ENCODE peak calls at places on chromosomes 11 and 22, in four cellular contexts. One of them, this sample, is unnamed.

GRCh38 chr22:20242393-20243175 is 25.5 kb downstream of the RTN4R start:
- DNase-seq in choroid plexus epithelial cell: no peak
- DNase-seq in left ventricle myocardium inferior: no peak
- DNase-seq in astrocyte of the spinal cord: no peak
- DNase-seq in this sample: no peak

GRCh38 chr22:44983878-44984482 is 25.8 kb downstream of the PHF21B start:
- DNase-seq in choroid plexus epithelial cell: no peak
- DNase-seq in left ventricle myocardium inferior: no peak
- DNase-seq in astrocyte of the spinal cord: no peak
- DNase-seq in this sample: no peak

GRCh38 chr22:22752199-22752555 is 107.8 kb downstream of the GGTLC2 start:
- DNase-seq in choroid plexus epithelial cell: no peak
- DNase-seq in left ventricle myocardium inferior: no peak
- DNase-seq in astrocyte of the spinal cord: no peak
- DNase-seq in this sample: no peak

GRCh38 chr22:31911565-31912401 is 32.6 kb upstream of the YWHAH start:
- DNase-seq in choroid plexus epithelial cell: no peak
- DNase-seq in left ventricle myocardium inferior: no peak
- DNase-seq in astrocyte of the spinal cord: no peak
- DNase-seq in this sample: no peak

GRCh38 chr11:128390246-128390645 is 197.1 kb downstream of the ETS1 start:
- DNase-seq in choroid plexus epithelial cell: peak
- DNase-seq in left ventricle myocardium inferior: no peak
- DNase-seq in astrocyte of the spinal cord: no peak
- DNase-seq in this sample: no peak

GRCh38 chr22:21876486-21877176 is 9.2 kb upstream of the MAPK1 start:
- DNase-seq in choroid plexus epithelial cell: peak
- DNase-seq in left ventricle myocardium inferior: no peak
- DNase-seq in astrocyte of the spinal cord: no peak
- DNase-seq in this sample: no peak

GRCh38 chr11:134730096-134730495 is 318.1 kb upstream of the B3GAT1 start:
- DNase-seq in choroid plexus epithelial cell: no peak
- DNase-seq in left ventricle myocardium inferior: no peak
- DNase-seq in astrocyte of the spinal cord: no peak
- DNase-seq in this sample: no peak

GRCh38 chr11:43802509-43802908 is 78.1 kb upstream of the ALKBH3 start:
- DNase-seq in choroid plexus epithelial cell: peak
- DNase-seq in left ventricle myocardium inferior: no peak
- DNase-seq in astrocyte of the spinal cord: no peak
- DNase-seq in this sample: no peak

GRCh38 chr11:117371453-117371852 is 43.8 kb downstream of the CEP164 start:
- DNase-seq in choroid plexus epithelial cell: no peak
- DNase-seq in left ventricle myocardium inferior: no peak
- DNase-seq in astrocyte of the spinal cord: no peak
- DNase-seq in this sample: no peak

GRCh38 chr22:20402960-20403778 is 9.2 kb downstream of the ZNF74 start:
- DNase-seq in choroid plexus epithelial cell: no peak
- DNase-seq in left ventricle myocardium inferior: no peak
- DNase-seq in astrocyte of the spinal cord: no peak
- DNase-seq in this sample: peak

GRCh38 chr11:116317212-116317611 is 455.6 kb downstream of the BUD13 start:
- DNase-seq in choroid plexus epithelial cell: no peak
- DNase-seq in left ventricle myocardium inferior: no peak
- DNase-seq in astrocyte of the spinal cord: no peak
- DNase-seq in this sample: no peak

GRCh38 chr11:2276280-2276998 is 6.1 kb upstream of the ASCL2 start:
- DNase-seq in choroid plexus epithelial cell: no peak
- DNase-seq in left ventricle myocardium inferior: no peak
- DNase-seq in astrocyte of the spinal cord: no peak
- DNase-seq in this sample: no peak

GRCh38 chr22:20111045-20111688 is 4.7 kb upstream of the RANBP1 start:
- DNase-seq in choroid plexus epithelial cell: peak
- DNase-seq in left ventricle myocardium inferior: peak
- DNase-seq in astrocyte of the spinal cord: peak
- DNase-seq in this sample: no peak

GRCh38 chr11:14251754-14252153 is 107.2 kb downstream of the RRAS2 start:
- DNase-seq in choroid plexus epithelial cell: no peak
- DNase-seq in left ventricle myocardium inferior: no peak
- DNase-seq in astrocyte of the spinal cord: no peak
- DNase-seq in this sample: no peak

GRCh38 chr11:127058524-127058923 is 58.0 kb upstream of the KIRREL3 start:
- DNase-seq in choroid plexus epithelial cell: no peak
- DNase-seq in left ventricle myocardium inferior: no peak
- DNase-seq in astrocyte of the spinal cord: no peak
- DNase-seq in this sample: no peak
- H3K4me3 ChIP-seq in choroid plexus epithelial cell: no peak
- H3K4me3 ChIP-seq in left ventricle myocardium inferior: no peak
- H3K4me3 ChIP-seq in astrocyte of the spinal cord: no peak
- H3K4me3 ChIP-seq in this sample: no peak

GRCh38 chr22:24155597-24156145 is 25.6 kb upstream of the SUSD2 start:
- DNase-seq in choroid plexus epithelial cell: peak
- DNase-seq in left ventricle myocardium inferior: peak
- DNase-seq in astrocyte of the spinal cord: peak
- DNase-seq in this sample: peak
- TF ChIP-seq CTCF in choroid plexus epithelial cell: peak
- TF ChIP-seq CTCF in left ventricle myocardium inferior: peak
- TF ChIP-seq CTCF in astrocyte of the spinal cord: peak
- TF ChIP-seq CTCF in this sample: peak

GRCh38 chr11:112163875-112164521 is at the start of gene IL18:
- DNase-seq in choroid plexus epithelial cell: peak
- DNase-seq in left ventricle myocardium inferior: peak
- DNase-seq in astrocyte of the spinal cord: peak
- DNase-seq in this sample: no peak
- H3K4me3 ChIP-seq in choroid plexus epithelial cell: peak
- H3K4me3 ChIP-seq in left ventricle myocardium inferior: peak
- H3K4me3 ChIP-seq in astrocyte of the spinal cord: peak
- H3K4me3 ChIP-seq in this sample: peak

GRCh38 chr11:77411717-77412441 is 62.0 kb downstream of the PAK1 start:
- DNase-seq in choroid plexus epithelial cell: peak
- DNase-seq in left ventricle myocardium inferior: peak
- DNase-seq in astrocyte of the spinal cord: peak
- DNase-seq in this sample: peak

GRCh38 chr11:77411238-77411637 is 62.7 kb downstream of the PAK1 start:
- DNase-seq in choroid plexus epithelial cell: peak
- DNase-seq in left ventricle myocardium inferior: peak
- DNase-seq in astrocyte of the spinal cord: peak
- DNase-seq in this sample: no peak

GRCh38 chr11:77412814-77413213 is 61.1 kb downstream of the PAK1 start:
- DNase-seq in choroid plexus epithelial cell: no peak
- DNase-seq in left ventricle myocardium inferior: no peak
- DNase-seq in astrocyte of the spinal cord: no peak
- DNase-seq in this sample: no peak

GRCh38 chr11:77416357-77416756 is 57.5 kb downstream of the PAK1 start:
- DNase-seq in choroid plexus epithelial cell: no peak
- DNase-seq in left ventricle myocardium inferior: no peak
- DNase-seq in astrocyte of the spinal cord: no peak
- DNase-seq in this sample: no peak

DNA sequence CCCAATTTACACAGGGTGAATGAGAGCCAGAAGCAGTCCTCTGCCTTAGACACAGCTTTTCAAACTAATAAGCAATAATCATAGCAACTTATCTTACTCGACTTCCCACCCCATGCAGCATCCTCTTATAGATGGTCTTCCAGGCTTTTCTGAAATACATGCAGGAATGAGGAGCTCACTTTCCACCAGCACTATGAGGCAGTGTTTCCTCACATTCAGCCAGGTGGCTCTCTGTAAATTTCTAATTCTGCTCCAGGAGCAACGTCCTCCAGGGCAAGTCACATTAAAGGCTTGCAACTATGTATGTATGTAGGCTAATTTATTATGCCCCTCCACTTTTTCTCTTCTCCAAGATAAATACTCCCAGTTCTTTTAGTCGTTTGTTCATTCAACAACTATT is 60.0 kb downstream of the PAK1 start:
- DNase-seq in choroid plexus epithelial cell: no peak
- DNase-seq in left ventricle myocardium inferior: no peak
- DNase-seq in astrocyte of the spinal cord: no peak
- DNase-seq in this sample: no peak
- TF ChIP-seq CTCF in choroid plexus epithelial cell: no peak
- TF ChIP-seq CTCF in left ventricle myocardium inferior: no peak
- TF ChIP-seq CTCF in astrocyte of the spinal cord: no peak
- TF ChIP-seq CTCF in this sample: no peak